ENCODE peak calls at places on chromosome 18, in seven cellular contexts. C is H9, B is IMR-90, S is neuronal stem cell, N is H1, V is trophoblast cell, P is mesenchymal stem cell. T is an unnamed sample.

GRCh38 chr18:40437517-40437916 is 1517.5 kb upstream of the PIK3C3 start:
- DNase-seq in C (no peak), B (no peak), S (no peak), N (no peak), V (no peak), P (no peak), T (peak; percentile 12)

GRCh38 chr18:75407468-75408437 is 19.8 kb downstream of the SMIM21 start:
- DNase-seq in C (peak; percentile 60), B (peak; percentile 38), S (peak; percentile 75), N (no peak), V (no peak), P (peak; percentile 16), T (peak; percentile 77)

GRCh38 chr18:1094408-1094807 is 189.7 kb downstream of the ADCYAP1 start:
- DNase-seq in C (no peak), B (no peak), S (no peak), N (no peak), V (no peak), P (peak; percentile 23), T (no peak)

GRCh38 chr18:24488824-24489493 is 28.5 kb downstream of the HRH4 start:
- DNase-seq in C (no peak), B (peak; percentile 41), S (peak; percentile 36), N (no peak), V (no peak), P (peak; percentile 40), T (peak; percentile 45)

GRCh38 chr18:71324356-71324755 is 1035.5 kb downstream of the SOCS6 start:
- DNase-seq in C (no peak), B (no peak), S (no peak), N (no peak), V (no peak), P (no peak), T (no peak)

GRCh38 chr18:36633961-36634412 is 194.8 kb downstream of the TPGS2 start:
- DNase-seq in C (no peak), B (no peak), S (no peak), N (no peak), V (peak; percentile 69), P (no peak), T (no peak)

GRCh38 chr18:23918395-23919032 is 96.0 kb upstream of the TTC39C start:
- DNase-seq in C (peak; percentile 79), B (peak; percentile 56), S (peak; percentile 75), N (peak; percentile 90), V (peak; percentile 61), P (peak; percentile 64), T (peak; percentile 94)

GRCh38 chr18:76491801-76492668 is 3.0 kb downstream of the ZNF516 start:
- DNase-seq in C (peak; percentile 62), B (peak; percentile 27), S (peak; percentile 53), N (peak; percentile 81), V (no peak), P (peak; percentile 67), T (peak; percentile 70)

GRCh38 chr18:22687892-22688680 is 245.0 kb upstream of the RBBP8 start:
- DNase-seq in C (no peak), B (no peak), S (no peak), N (no peak), V (no peak), P (no peak), T (no peak)

GRCh38 chr18:13629841-13630747 is 96.3 kb downstream of the FAM210A start:
- DNase-seq in C (peak; percentile 67), B (peak; percentile 50), S (peak; percentile 64), N (no peak), V (peak; percentile 27), P (peak; percentile 49), T (peak; percentile 81)

GRCh38 chr18:12477606-12478005 is 69.9 kb downstream of the PRELID3A start:
- DNase-seq in C (no peak), B (no peak), S (no peak), N (no peak), V (no peak), P (no peak), T (no peak)

GRCh38 chr18:24396082-24396623 is 1.5 kb downstream of the OSBPL1A start:
- DNase-seq in C (no peak), B (peak; percentile 26), S (no peak), N (no peak), V (no peak), P (no peak), T (no peak)

GRCh38 chr18:9746958-9747357 is 38.9 kb downstream of the RAB31 start:
- DNase-seq in C (no peak), B (no peak), S (no peak), N (no peak), V (no peak), P (no peak), T (no peak)
- H3K18ac ChIP-seq in C (no peak overlapping the region), B (no peak overlapping the region), S (no peak overlapping the region), N (no peak overlapping the region), V (no peak overlapping the region), P (no peak overlapping the region), T (no peak overlapping the region)

DNA sequence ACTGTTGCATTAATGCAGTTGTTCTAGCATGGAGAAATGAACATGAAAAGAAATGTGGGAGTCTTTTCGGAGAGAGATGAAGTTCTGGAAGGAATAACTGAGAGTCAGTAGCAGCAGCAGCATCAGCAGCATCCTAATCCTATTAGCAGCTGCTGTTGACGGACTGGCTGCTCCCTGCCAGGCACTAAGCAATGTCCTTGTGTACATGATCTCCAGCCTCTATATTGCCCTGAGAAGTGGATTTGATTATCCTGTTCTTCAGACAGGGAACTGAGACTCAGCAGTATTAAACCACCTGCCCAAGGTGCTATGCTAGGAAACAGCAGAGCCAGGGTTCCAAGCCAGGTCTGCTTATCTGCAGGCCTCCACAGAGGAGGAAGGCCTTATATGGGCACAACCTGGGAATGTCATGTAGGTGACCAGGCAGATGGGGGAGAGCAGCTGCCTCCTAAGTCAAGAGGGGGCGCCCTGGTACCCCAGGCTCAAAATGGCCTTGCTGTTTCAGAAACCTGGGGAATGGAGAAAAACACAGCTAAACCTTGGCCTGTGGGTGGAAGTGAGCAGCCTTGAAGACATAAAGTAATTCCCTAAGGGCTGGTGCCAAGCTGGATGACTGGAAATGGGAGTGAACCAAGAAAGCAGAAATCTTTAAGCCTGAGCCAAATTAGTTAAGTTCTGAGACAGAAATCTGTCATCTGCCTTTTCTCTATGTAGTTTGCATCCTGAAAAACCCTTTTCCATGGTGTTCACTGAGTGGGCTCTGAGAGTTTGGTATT is 78.9 kb downstream of the MAPK4 start:
- DNase-seq in C (peak; percentile 62), B (no peak), S (no peak), N (peak; percentile 53), V (no peak), P (no peak), T (peak; percentile 76)
- H3K18ac ChIP-seq in C (no peak overlapping the region), B (no peak overlapping the region), S (no peak overlapping the region), N (no peak overlapping the region), V (no peak overlapping the region), P (no peak overlapping the region), T (no peak overlapping the region)

DNA sequence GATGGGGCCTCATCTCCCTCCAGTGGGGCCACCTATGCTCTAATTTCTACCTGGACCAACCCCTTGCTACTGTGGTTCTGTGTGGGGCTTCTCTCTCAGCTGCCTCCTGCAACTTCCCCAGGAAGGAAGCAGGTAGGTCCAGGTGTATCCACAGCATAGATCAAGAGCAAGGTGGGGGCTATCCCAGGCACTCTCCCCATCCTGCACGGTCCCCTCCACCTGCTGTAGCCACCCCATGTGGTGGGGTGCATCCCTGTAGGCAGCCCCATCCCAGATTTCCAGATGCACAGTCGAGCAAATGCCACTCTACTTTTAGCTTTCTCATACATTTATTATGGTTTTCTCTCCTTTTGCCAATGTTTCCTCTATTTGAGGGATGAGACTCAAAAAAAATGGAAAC is 156.1 kb downstream of the FBXO15 start:
- DNase-seq in C (no peak), B (no peak), S (no peak), N (no peak), V (no peak), P (no peak), T (no peak)
- H3K18ac ChIP-seq in C (no peak overlapping the region), B (no peak overlapping the region), S (no peak overlapping the region), N (no peak overlapping the region), V (no peak overlapping the region), P (no peak overlapping the region), T (no peak overlapping the region)

GRCh38 chr18:55513199-55513598 is 74.8 kb downstream of the TCF4 start:
- DNase-seq in C (no peak), B (no peak), S (no peak), N (no peak), V (no peak), P (peak; percentile 38), T (no peak)

GRCh38 chr18:55509631-55510372 is 78.2 kb downstream of the TCF4 start:
- DNase-seq in C (no peak), B (peak; percentile 95), S (no peak), N (no peak), V (no peak), P (peak; percentile 92), T (peak; percentile 63)

GRCh38 chr18:55508637-55509036 is 79.4 kb downstream of the TCF4 start:
- DNase-seq in C (no peak), B (no peak), S (no peak), N (no peak), V (no peak), P (no peak), T (no peak)

GRCh38 chr18:55510809-55511208 is 77.2 kb downstream of the TCF4 start:
- DNase-seq in C (no peak), B (peak; percentile 92), S (no peak), N (no peak), V (no peak), P (peak; percentile 90), T (no peak)

DNA sequence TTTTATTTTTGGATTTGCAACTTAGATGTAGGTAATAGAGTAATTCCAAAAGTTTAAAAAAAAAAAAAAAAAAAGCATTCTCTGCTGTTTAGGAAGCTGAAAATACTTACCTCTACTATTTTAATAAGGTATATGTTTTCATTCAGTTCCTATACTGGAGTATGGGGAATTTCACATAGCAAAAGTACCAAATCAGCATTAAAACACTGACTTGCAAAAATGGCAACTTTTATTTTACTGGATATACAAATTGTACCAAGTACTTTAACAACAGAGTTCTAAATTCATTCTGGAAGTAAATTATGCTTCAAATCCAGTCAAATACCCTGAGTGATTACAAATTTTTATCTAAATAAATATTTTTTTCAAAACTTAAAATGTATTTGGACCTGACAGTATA is 76.7 kb downstream of the TCF4 start:
- DNase-seq in C (no peak), B (no peak), S (no peak), N (no peak), V (no peak), P (no peak), T (no peak)
- H3K18ac ChIP-seq in C (no peak overlapping the region), B (no peak overlapping the region), S (no peak overlapping the region), N (no peak overlapping the region), V (no peak overlapping the region), P (no peak overlapping the region), T (no peak overlapping the region)

GRCh38 chr18:61694236-61694635 is 198.6 kb downstream of the RNF152 start:
- DNase-seq in C (no peak), B (no peak), S (no peak), N (no peak), V (no peak), P (no peak), T (no peak)
- H3K18ac ChIP-seq in C (no peak overlapping the region), B (no peak overlapping the region), S (no peak overlapping the region), N (no peak overlapping the region), V (no peak overlapping the region), P (no peak overlapping the region), T (peak overlapping the region; percentile 85)

GRCh38 chr18:59514193-59514592 is 155.1 kb upstream of the LMAN1 start:
- DNase-seq in C (no peak), B (peak; percentile 73), S (no peak), N (no peak), V (no peak), P (peak; percentile 41), T (no peak)
- H3K18ac ChIP-seq in C (no peak overlapping the region), B (no peak overlapping the region), S (no peak overlapping the region), N (no peak overlapping the region), V (no peak overlapping the region), P (no peak overlapping the region), T (no peak overlapping the region)